ENCODE peak calls at places on chromosome 22, in seven cellular contexts. F, Q, T, I, S, C and P are unnamed samples.
A peak's percentile ranks its signal among the peaks of the same experiment; 100 is the strongest.

GRCh38 chr22:22111267-22111751 is 128.7 kb upstream of the TOP3B start:
- DNase-seq in I (no peak), Q (no peak), T (peak; percentile 90), C (peak; percentile 49), S (peak; percentile 69), F (no peak), P (peak; percentile 19)

GRCh38 chr22:33519140-33519973 is 400.9 kb downstream of the LARGE1 start:
- DNase-seq in F (no peak), I (no peak), T (peak; percentile 22), Q (no peak), S (no peak), C (peak; percentile 84), P (peak; percentile 9)

GRCh38 chr22:32698926-32699619 is 102.4 kb upstream of the TIMP3 start:
- DNase-seq in Q (no peak), S (no peak), I (no peak), T (no peak), F (no peak), C (no peak), P (no peak)

GRCh38 chr22:20031732-20032406 is 11.0 kb downstream of the TANGO2 start:
- DNase-seq in Q (no peak), C (no peak), S (no peak), T (no peak), F (no peak), I (no peak), P (no peak)

GRCh38 chr22:20412474-20413216 is 18.7 kb downstream of the ZNF74 start:
- DNase-seq in Q (no peak), F (no peak), T (no peak), C (no peak), I (no peak), S (no peak), P (no peak)

GRCh38 chr22:37223965-37224551 is 11.8 kb upstream of the SSTR3 start:
- DNase-seq in T (no peak), Q (no peak), F (no peak), S (no peak), I (no peak), C (no peak), P (no peak)

GRCh38 chr22:48428556-48429371 is 1398.9 kb downstream of the BRD1 start:
- DNase-seq in T (peak; percentile 4), I (no peak), F (no peak), C (peak; percentile 95), S (peak; percentile 1), Q (no peak), P (no peak)

GRCh38 chr22:48919851-48920589 is 907.7 kb downstream of the BRD1 start:
- DNase-seq in T (no peak), I (no peak), S (no peak), Q (no peak), C (no peak), F (no peak), P (no peak)

GRCh38 chr22:27212617-27213177 is 555.3 kb downstream of the MIAT start:
- DNase-seq in T (peak; percentile 99), I (no peak), F (no peak), C (peak; percentile 100), S (peak; percentile 85), Q (peak; percentile 17), P (no peak)

GRCh38 chr22:21030032-21030431 is 2.3 kb downstream of the SLC7A4 start:
- DNase-seq in I (no peak), F (no peak), C (no peak), S (no peak), T (no peak), Q (no peak), P (no peak)

GRCh38 chr22:43990044-43990443 is 34.1 kb upstream of the PARVB start:
- DNase-seq in C (no peak), S (no peak), T (no peak), I (no peak), F (no peak), Q (no peak), P (no peak)

GRCh38 chr22:36324414-36324813 is 63.4 kb downstream of the MYH9 start:
- DNase-seq in C (no peak), T (no peak), F (no peak), S (no peak), Q (no peak), I (no peak), P (no peak)

GRCh38 chr22:37167981-37168647 is 18.4 kb upstream of the IL2RB start:
- DNase-seq in Q (no peak), S (no peak), I (no peak), F (no peak), C (no peak), T (no peak), P (no peak)

GRCh38 chr22:41799486-41800347 is 762 bp upstream of the CCDC134 start:
- DNase-seq in S (no peak), T (peak; percentile 10), F (peak; percentile 1), I (no peak), C (peak; percentile 30), Q (no peak), P (no peak)

GRCh38 chr22:23315341-23315917 is 135.1 kb downstream of the BCR start:
- DNase-seq in T (peak; percentile 72), F (no peak), S (peak; percentile 85), Q (peak; percentile 14), C (peak; percentile 51), I (peak; percentile 23), P (no peak)

GRCh38 chr22:24432059-24432853 is 4.9 kb downstream of the ADORA2A start:
- DNase-seq in Q (no peak), S (no peak), T (peak; percentile 29), F (no peak), C (peak; percentile 32), I (no peak), P (no peak)

GRCh38 chr22:28054622-28054871 is 135.5 kb upstream of the PITPNB start:
- DNase-seq in S (no peak), Q (no peak), F (no peak), C (no peak), T (no peak), I (no peak), P (no peak)